ENCODE peak calls at places on chromosome 15, in nine cellular contexts. B is HEK293T; A is T follicular helper cell; E is bronchial epithelial cell; W is brain microvascular endothelial cell; P is NCI-H1092 treated with DMSO at 0.1 percent for 48 hours; R is trophoblast cell; J is stimulated activated CD4-positive, alpha-beta T cell treated with anti-CD3 and anti-CD28 coated beads, Interleukin-12 subunit alpha, Interleukin-12 subunit beta, amount 100 ng/mL, for 24 hours; S is ACHN. U is an unnamed sample.

GRCh38 chr15:89132611-89133242 is 44.5 kb downstream of the ABHD2 start:
- DNase-seq in J (no peak), P (no peak), B (no peak), R (no peak), A (no peak), S (no peak), E (no peak), W (no peak), U (no peak)

GRCh38 chr15:71542836-71543235 is 267.5 kb upstream of the NR2E3 start:
- DNase-seq in A (no peak), R (no peak), E (no peak), P (no peak), J (no peak), W (no peak), B (no peak), S (no peak), U (no peak)

GRCh38 chr15:69794643-69795461 is 302.9 kb downstream of the TLE3 start:
- DNase-seq in A (no peak), B (no peak), E (peak; percentile 32), R (peak; percentile 52), P (no peak), S (peak; percentile 50), J (no peak), W (peak; percentile 39), U (no peak)

GRCh38 chr15:79736435-79737000 is 160.3 kb downstream of the MTHFS start:
- DNase-seq in E (no peak), A (no peak), R (no peak), W (no peak), B (no peak), J (no peak), S (peak; percentile 40), P (no peak), U (no peak)

GRCh38 chr15:19987389-19988048 is 554.1 kb downstream of the GOLGA6L6 start:
- DNase-seq in E (no peak), R (peak; percentile 12), J (no peak), B (peak; percentile 6), W (no peak), S (no peak), A (no peak), P (peak; percentile 1), U (no peak)

GRCh38 chr15:78726870-78727551 is 84.3 kb downstream of the ADAMTS7 start:
- DNase-seq in B (peak; percentile 83), W (peak; percentile 16), R (peak; percentile 38), S (peak; percentile 27), J (no peak), A (no peak), E (peak; percentile 26), P (no peak), U (peak; percentile 60)

GRCh38 chr15:29043731-29044485 is 158.1 kb downstream of the APBA2 start:
- DNase-seq in R (peak; percentile 68), B (no peak), J (no peak), S (no peak), E (no peak), P (no peak), A (no peak), W (peak; percentile 57), U (no peak)

GRCh38 chr15:51375966-51376640 is 34.6 kb downstream of the GLDN start:
- DNase-seq in A (no peak), E (peak; percentile 85), W (peak; percentile 55), P (no peak), J (no peak), S (no peak), B (no peak), R (peak; percentile 98), U (no peak)

GRCh38 chr15:65550681-65551098 is 20.4 kb downstream of the HACD3 start:
- DNase-seq in P (no peak), S (no peak), B (no peak), J (no peak), E (no peak), R (no peak), A (no peak), W (peak; percentile 49), U (no peak)

GRCh38 chr15:91067026-91067425 is 33.0 kb upstream of the SV2B start:
- DNase-seq in B (no peak), J (no peak), E (peak; percentile 93), A (no peak), P (no peak), S (no peak), W (no peak), R (no peak), U (no peak)

GRCh38 chr15:50128266-50128665 is 9.2 kb upstream of the ATP8B4 start:
- DNase-seq in R (peak; percentile 31), P (no peak), B (no peak), A (no peak), J (no peak), S (no peak), W (no peak), E (no peak), U (no peak)

GRCh38 chr15:82081904-82082810 is 36.3 kb upstream of the MEX3B start:
- DNase-seq in J (no peak), A (no peak), W (peak; percentile 96), S (peak; percentile 39), P (no peak), B (peak; percentile 44), E (peak; percentile 42), R (no peak), U (peak; percentile 32)

GRCh38 chr15:56744701-56745683 is 11.7 kb upstream of the ZNF280D start:
- DNase-seq in S (no peak), J (no peak), P (no peak), A (no peak), R (no peak), B (no peak), E (no peak), W (no peak), U (no peak)

GRCh38 chr15:48671381-48672022 is 26.0 kb upstream of the FBN1 start:
- DNase-seq in R (peak; percentile 46), S (no peak), P (no peak), W (peak; percentile 88), E (peak; percentile 89), A (no peak), B (no peak), J (no peak), U (no peak)

GRCh38 chr15:48191574-48192225 is at the start of gene CTXN2:
- DNase-seq in E (peak; percentile 8), P (no peak), R (no peak), W (no peak), B (no peak), A (no peak), S (no peak), J (no peak), U (no peak)

GRCh38 chr15:81047948-81048347 is 47.2 kb downstream of the TLNRD1 start:
- DNase-seq in P (no peak), J (no peak), W (no peak), R (no peak), B (no peak), A (no peak), E (no peak), S (no peak), U (no peak)

U was measured in A673.